ENCODE peak calls at places on chromosome 9, in five cellular contexts. One of them, this sample, is unnamed.
A peak's percentile ranks its signal among the peaks of the same experiment; 100 is the strongest.

GRCh38 chr9:134813841-134814240 is 66.8 kb upstream of the FCN2 start:
- DNase-seq in choroid plexus epithelial cell: no peak
- DNase-seq in neural progenitor cell: no peak
- DNase-seq in GM23338: no peak
- DNase-seq in AG10803: no peak
- DNase-seq in this sample: no peak

GRCh38 chr9:107389617-107390071 is 99.9 kb downstream of the KLF4 start:
- DNase-seq in AG10803: peak; percentile 92
- DNase-seq in neural progenitor cell: no peak
- DNase-seq in choroid plexus epithelial cell: peak; percentile 30
- DNase-seq in GM23338: no peak
- DNase-seq in this sample: no peak

GRCh38 chr9:97640290-97640689 is 6.7 kb downstream of the NCBP1 start:
- DNase-seq in GM23338: no peak
- DNase-seq in neural progenitor cell: no peak
- DNase-seq in AG10803: no peak
- DNase-seq in choroid plexus epithelial cell: peak; percentile 48
- DNase-seq in this sample: no peak

GRCh38 chr9:91182429-91182828 is 179.3 kb downstream of the AUH start:
- DNase-seq in choroid plexus epithelial cell: peak; percentile 47
- DNase-seq in GM23338: peak; percentile 26
- DNase-seq in AG10803: no peak
- DNase-seq in neural progenitor cell: no peak
- DNase-seq in this sample: no peak

GRCh38 chr9:22446589-22446949 is at the start of gene DMRTA1:
- DNase-seq in neural progenitor cell: peak; percentile 88
- DNase-seq in GM23338: peak; percentile 90
- DNase-seq in choroid plexus epithelial cell: peak; percentile 81
- DNase-seq in AG10803: peak; percentile 32
- DNase-seq in this sample: no peak

GRCh38 chr9:27394154-27394825 is 97.3 kb upstream of the EQTN start:
- DNase-seq in choroid plexus epithelial cell: peak; percentile 4
- DNase-seq in neural progenitor cell: peak; percentile 29
- DNase-seq in GM23338: no peak
- DNase-seq in AG10803: peak; percentile 13
- DNase-seq in this sample: no peak

GRCh38 chr9:131700765-131701433 is 39.0 kb downstream of the RAPGEF1 start:
- DNase-seq in choroid plexus epithelial cell: no peak
- DNase-seq in neural progenitor cell: no peak
- DNase-seq in AG10803: no peak
- DNase-seq in GM23338: no peak
- DNase-seq in this sample: no peak

GRCh38 chr9:29969408-29969807 is 2396.1 kb upstream of the C9orf72 start:
- DNase-seq in AG10803: no peak
- DNase-seq in neural progenitor cell: no peak
- DNase-seq in GM23338: no peak
- DNase-seq in choroid plexus epithelial cell: no peak
- DNase-seq in this sample: no peak

GRCh38 chr9:38255599-38255998 is 136.9 kb upstream of the ALDH1B1 start:
- DNase-seq in choroid plexus epithelial cell: no peak
- DNase-seq in AG10803: no peak
- DNase-seq in neural progenitor cell: no peak
- DNase-seq in GM23338: no peak
- DNase-seq in this sample: no peak

GRCh38 chr9:20662156-20662555 is 21.9 kb upstream of the FOCAD start:
- DNase-seq in choroid plexus epithelial cell: no peak
- DNase-seq in neural progenitor cell: peak; percentile 74
- DNase-seq in AG10803: no peak
- DNase-seq in GM23338: no peak
- DNase-seq in this sample: no peak

GRCh38 chr9:70470050-70471015 is 55.9 kb upstream of the KLF9 start:
- DNase-seq in choroid plexus epithelial cell: no peak
- DNase-seq in GM23338: no peak
- DNase-seq in AG10803: peak; percentile 48
- DNase-seq in neural progenitor cell: no peak
- DNase-seq in this sample: peak; percentile 17

GRCh38 chr9:3088166-3088702 is 244.3 kb upstream of the PUM3 start:
- DNase-seq in neural progenitor cell: peak; percentile 10
- DNase-seq in AG10803: no peak
- DNase-seq in choroid plexus epithelial cell: no peak
- DNase-seq in GM23338: peak; percentile 87
- DNase-seq in this sample: no peak

GRCh38 chr9:134206317-134207300 is 42.2 kb upstream of the RNU6ATAC start:
- DNase-seq in neural progenitor cell: no peak
- DNase-seq in GM23338: no peak
- DNase-seq in choroid plexus epithelial cell: no peak
- DNase-seq in AG10803: no peak
- DNase-seq in this sample: no peak

GRCh38 chr9:557601-558201 is 283.8 kb upstream of the DMRT1 start:
- DNase-seq in GM23338: peak; percentile 68
- DNase-seq in AG10803: no peak
- DNase-seq in choroid plexus epithelial cell: no peak
- DNase-seq in neural progenitor cell: peak; percentile 77
- DNase-seq in this sample: no peak

GRCh38 chr9:93826209-93826608 is 128.9 kb downstream of the BARX1 start:
- DNase-seq in GM23338: peak; percentile 81
- DNase-seq in choroid plexus epithelial cell: no peak
- DNase-seq in neural progenitor cell: no peak
- DNase-seq in AG10803: no peak
- DNase-seq in this sample: no peak

GRCh38 chr9:113519401-113520108 is 56.0 kb downstream of the RGS3 start:
- DNase-seq in GM23338: no peak
- DNase-seq in choroid plexus epithelial cell: no peak
- DNase-seq in AG10803: no peak
- DNase-seq in neural progenitor cell: no peak
- DNase-seq in this sample: no peak

GRCh38 chr9:125548141-125548540 is 158.9 kb downstream of the MAPKAP1 start:
- DNase-seq in choroid plexus epithelial cell: no peak
- DNase-seq in GM23338: no peak
- DNase-seq in AG10803: no peak
- DNase-seq in neural progenitor cell: no peak
- DNase-seq in this sample: no peak

GRCh38 chr9:137306546-137307254 is 4.6 kb upstream of the NRARP start:
- DNase-seq in AG10803: no peak
- DNase-seq in GM23338: no peak
- DNase-seq in neural progenitor cell: no peak
- DNase-seq in choroid plexus epithelial cell: no peak
- DNase-seq in this sample: no peak

GRCh38 chr9:93568169-93568568 is 8.2 kb upstream of the PHF2 start:
- DNase-seq in neural progenitor cell: no peak
- DNase-seq in AG10803: no peak
- DNase-seq in choroid plexus epithelial cell: no peak
- DNase-seq in GM23338: no peak
- DNase-seq in this sample: no peak

GRCh38 chr9:111148994-111149759 is 110.9 kb upstream of the LPAR1 start:
- DNase-seq in AG10803: no peak
- DNase-seq in neural progenitor cell: no peak
- DNase-seq in GM23338: peak; percentile 8
- DNase-seq in choroid plexus epithelial cell: peak; percentile 35
- DNase-seq in this sample: no peak

GRCh38 chr9:17795708-17796107 is 216.8 kb downstream of the SH3GL2 start:
- DNase-seq in AG10803: no peak
- DNase-seq in GM23338: no peak
- DNase-seq in neural progenitor cell: no peak
- DNase-seq in choroid plexus epithelial cell: no peak
- DNase-seq in this sample: no peak

GRCh38 chr9:137451976-137452760 is 7.0 kb downstream of the NSMF start:
- DNase-seq in neural progenitor cell: no peak
- DNase-seq in AG10803: no peak
- DNase-seq in choroid plexus epithelial cell: no peak
- DNase-seq in GM23338: no peak
- DNase-seq in this sample: no peak

GRCh38 chr9:38315085-38315595 is 77.4 kb upstream of the ALDH1B1 start:
- DNase-seq in GM23338: no peak
- DNase-seq in AG10803: no peak
- DNase-seq in neural progenitor cell: no peak
- DNase-seq in choroid plexus epithelial cell: no peak
- DNase-seq in this sample: no peak

GRCh38 chr9:79610019-79610760 is 38.4 kb downstream of the TLE4 start:
- DNase-seq in neural progenitor cell: peak; percentile 58
- DNase-seq in choroid plexus epithelial cell: no peak
- DNase-seq in AG10803: peak; percentile 80
- DNase-seq in GM23338: no peak
- DNase-seq in this sample: peak; percentile 53

GRCh38 chr9:126489604-126490593 is 123.8 kb upstream of the LMX1B start:
- DNase-seq in AG10803: no peak
- DNase-seq in choroid plexus epithelial cell: no peak
- DNase-seq in neural progenitor cell: peak; percentile 20
- DNase-seq in GM23338: no peak
- DNase-seq in this sample: no peak

GRCh38 chr9:78676009-78676408 is 379.1 kb downstream of the PSAT1 start:
- DNase-seq in GM23338: no peak
- DNase-seq in neural progenitor cell: no peak
- DNase-seq in choroid plexus epithelial cell: no peak
- DNase-seq in AG10803: peak; percentile 64
- DNase-seq in this sample: no peak

GRCh38 chr9:32069169-32069813 is 315.2 kb upstream of the ACO1 start:
- DNase-seq in neural progenitor cell: no peak
- DNase-seq in GM23338: peak; percentile 72
- DNase-seq in AG10803: no peak
- DNase-seq in choroid plexus epithelial cell: peak; percentile 1
- DNase-seq in this sample: no peak

GRCh38 chr9:6938447-6938846 is 180.7 kb downstream of the KDM4C start:
- DNase-seq in GM23338: no peak
- DNase-seq in choroid plexus epithelial cell: peak; percentile 93
- DNase-seq in AG10803: peak; percentile 98
- DNase-seq in neural progenitor cell: no peak
- DNase-seq in this sample: peak; percentile 75

GRCh38 chr9:75432386-75432785 is 344.1 kb downstream of the OSTF1 start:
- DNase-seq in choroid plexus epithelial cell: no peak
- DNase-seq in neural progenitor cell: no peak
- DNase-seq in GM23338: no peak
- DNase-seq in AG10803: no peak
- DNase-seq in this sample: no peak

GRCh38 chr9:117414220-117414905 is 494 bp downstream of the ASTN2 start:
- DNase-seq in neural progenitor cell: peak; percentile 76
- DNase-seq in choroid plexus epithelial cell: peak; percentile 5
- DNase-seq in AG10803: peak; percentile 14
- DNase-seq in GM23338: peak; percentile 66
- DNase-seq in this sample: no peak

GRCh38 chr9:117414906-117415583 is at the start of gene ASTN2:
- DNase-seq in neural progenitor cell: peak; percentile 68
- DNase-seq in AG10803: peak; percentile 2
- DNase-seq in choroid plexus epithelial cell: no peak
- DNase-seq in GM23338: peak; percentile 67
- DNase-seq in this sample: no peak

GRCh38 chr9:117413346-117414219 is 1.3 kb downstream of the ASTN2 start:
- DNase-seq in neural progenitor cell: peak; percentile 83
- DNase-seq in choroid plexus epithelial cell: no peak
- DNase-seq in AG10803: no peak
- DNase-seq in GM23338: peak; percentile 82
- DNase-seq in this sample: no peak

GRCh38 chr9:117416856-117417255 is 2.0 kb upstream of the ASTN2 start:
- DNase-seq in neural progenitor cell: no peak
- DNase-seq in GM23338: no peak
- DNase-seq in choroid plexus epithelial cell: no peak
- DNase-seq in AG10803: no peak
- DNase-seq in this sample: no peak

DNA sequence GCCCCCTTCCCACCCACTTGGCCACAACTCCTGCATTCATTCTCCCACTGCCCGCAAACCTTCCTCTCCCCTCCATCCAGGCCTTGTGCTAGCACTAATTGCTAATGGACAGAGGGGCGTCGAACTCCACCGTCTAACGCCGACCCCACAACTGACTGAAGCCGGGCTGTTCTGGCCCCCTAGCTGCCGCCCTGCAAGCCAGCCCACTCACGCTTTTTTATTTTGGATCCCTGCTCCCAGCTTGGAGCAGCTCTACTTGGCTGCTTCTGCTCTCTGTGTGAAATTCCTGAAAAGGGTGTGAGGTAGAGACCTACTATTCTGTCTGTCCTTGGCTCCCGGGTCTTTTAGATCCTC is 704 bp upstream of the ASTN2 start:
- DNase-seq in GM23338: peak; percentile 60
- DNase-seq in AG10803: no peak
- DNase-seq in neural progenitor cell: peak; percentile 52
- DNase-seq in choroid plexus epithelial cell: no peak
- DNase-seq in this sample: no peak
- TF ChIP-seq CTCF in GM23338: peak; percentile 24
- TF ChIP-seq CTCF in AG10803: no peak
- TF ChIP-seq CTCF in neural progenitor cell: peak; percentile 13
- TF ChIP-seq CTCF in choroid plexus epithelial cell: no peak
- TF ChIP-seq CTCF in this sample: no peak

DNA sequence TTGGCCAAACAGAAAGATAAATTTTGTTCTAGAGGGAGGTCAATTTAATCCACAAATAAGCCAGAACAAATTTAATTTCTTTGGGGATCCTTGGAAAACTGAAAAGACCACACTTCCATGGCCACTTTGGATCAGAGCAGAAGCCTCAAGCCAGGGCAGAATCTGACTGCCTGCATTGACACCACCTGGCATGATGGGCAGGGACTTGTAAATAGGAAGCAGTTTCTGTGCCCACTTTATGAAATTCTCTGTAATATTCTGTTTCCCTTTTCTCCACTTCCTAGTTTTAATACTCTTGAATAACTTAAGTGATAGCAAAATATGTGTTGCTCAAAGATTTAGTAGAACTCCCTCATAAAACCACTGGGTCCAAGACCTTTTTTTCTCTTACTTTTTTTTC is 6.7 kb upstream of the TMEM252 start:
- DNase-seq in AG10803: no peak
- DNase-seq in choroid plexus epithelial cell: no peak
- DNase-seq in GM23338: no peak
- DNase-seq in neural progenitor cell: no peak
- DNase-seq in this sample: no peak
- H3K4me3 ChIP-seq in AG10803: no peak overlapping the region
- H3K4me3 ChIP-seq in choroid plexus epithelial cell: no peak overlapping the region
- H3K4me3 ChIP-seq in GM23338: no peak overlapping the region
- H3K4me3 ChIP-seq in neural progenitor cell: no peak overlapping the region
- H3K4me3 ChIP-seq in this sample: no peak overlapping the region

GRCh38 chr9:136010615-136011341 is 49.6 kb upstream of the UBAC1 start:
- DNase-seq in GM23338: no peak
- DNase-seq in choroid plexus epithelial cell: no peak
- DNase-seq in AG10803: no peak
- DNase-seq in neural progenitor cell: no peak
- DNase-seq in this sample: no peak

GRCh38 chr9:136013116-136013515 is 51.9 kb upstream of the UBAC1 start:
- DNase-seq in neural progenitor cell: no peak
- DNase-seq in GM23338: no peak
- DNase-seq in AG10803: no peak
- DNase-seq in choroid plexus epithelial cell: no peak
- DNase-seq in this sample: no peak

GRCh38 chr9:136012651-136013050 is 51.5 kb upstream of the UBAC1 start:
- DNase-seq in neural progenitor cell: no peak
- DNase-seq in GM23338: no peak
- DNase-seq in choroid plexus epithelial cell: peak; percentile 28
- DNase-seq in AG10803: peak; percentile 25
- DNase-seq in this sample: no peak

GRCh38 chr9:136011376-136011702 is 50.2 kb upstream of the UBAC1 start:
- DNase-seq in AG10803: no peak
- DNase-seq in neural progenitor cell: no peak
- DNase-seq in choroid plexus epithelial cell: no peak
- DNase-seq in GM23338: no peak
- DNase-seq in this sample: no peak

GRCh38 chr9:136011703-136012496 is 50.7 kb upstream of the UBAC1 start:
- DNase-seq in GM23338: no peak
- DNase-seq in AG10803: peak; percentile 54
- DNase-seq in choroid plexus epithelial cell: peak; percentile 93
- DNase-seq in neural progenitor cell: no peak
- DNase-seq in this sample: no peak
- TF ChIP-seq CTCF in GM23338: no peak
- TF ChIP-seq CTCF in AG10803: no peak
- TF ChIP-seq CTCF in choroid plexus epithelial cell: no peak
- TF ChIP-seq CTCF in neural progenitor cell: no peak
- TF ChIP-seq CTCF in this sample: no peak

GRCh38 chr9:86836797-86837196 is 110.5 kb downstream of the GAS1 start:
- DNase-seq in AG10803: no peak
- DNase-seq in GM23338: no peak
- DNase-seq in neural progenitor cell: no peak
- DNase-seq in choroid plexus epithelial cell: no peak
- DNase-seq in this sample: no peak
- H3K4me3 ChIP-seq in AG10803: no peak overlapping the region
- H3K4me3 ChIP-seq in GM23338: no peak overlapping the region
- H3K4me3 ChIP-seq in neural progenitor cell: no peak overlapping the region
- H3K4me3 ChIP-seq in choroid plexus epithelial cell: no peak overlapping the region
- H3K4me3 ChIP-seq in this sample: no peak overlapping the region

This sample was measured in HFF-Myc.